ENCODE peak calls at places on chromosomes 1 and 21, in eight cellular contexts. G is KBM-7; I is stimulated activated CD4-positive, alpha-beta T cell treated with anti-CD3 and anti-CD28 coated beads, Interleukin-1b, Interleukin-23, amount 100 ng/mL, for 4 hours; Y is A172; V is progenitor cell of endocrine pancreas; W is RPMI8226; D is naive thymus-derived CD8-positive, alpha-beta T cell; J is retina. E is an unnamed sample.

GRCh38 chr1:207868769-207869721 is 41.9 kb downstream of the CD34 start:
- DNase-seq in I (peak), Y (peak), D (peak), W (peak), V (peak), G (peak), J (peak), E (peak)

GRCh38 chr1:19647643-19648042 is 3.5 kb downstream of the NBL1 start:
- DNase-seq in G (peak), W (no peak), V (no peak), D (peak), J (no peak), Y (no peak), I (no peak), E (no peak)

GRCh38 chr1:41898191-41898713 is 20.5 kb downstream of the HIVEP3 start:
- DNase-seq in G (peak), W (peak), I (peak), J (no peak), Y (peak), V (no peak), D (peak), E (no peak)

GRCh38 chr1:240467895-240468294 is 144.1 kb downstream of the GREM2 start:
- DNase-seq in Y (no peak), J (no peak), V (no peak), G (no peak), D (no peak), I (no peak), W (no peak), E (no peak)

GRCh38 chr1:6512908-6513280 is 21.4 kb upstream of the PLEKHG5 start:
- DNase-seq in W (no peak), V (no peak), J (no peak), Y (no peak), I (no peak), D (no peak), G (no peak), E (no peak)

GRCh38 chr21:37848721-37849490 is 67.4 kb downstream of the KCNJ6 start:
- DNase-seq in G (no peak), Y (peak), J (no peak), D (no peak), V (no peak), W (no peak), I (no peak), E (no peak)

GRCh38 chr1:93716974-93717373 is 35.3 kb upstream of the BCAR3 start:
- DNase-seq in I (no peak), J (no peak), Y (peak), W (peak), V (no peak), G (no peak), D (no peak), E (no peak)

GRCh38 chr1:36872858-36873257 is 161.5 kb downstream of the GRIK3 start:
- DNase-seq in J (no peak), W (no peak), I (no peak), G (no peak), V (no peak), Y (no peak), D (no peak), E (no peak)